ENCODE peak calls at places on chromosomes 12 and 14, in four cellular contexts. One of them, this sample, is unnamed.

GRCh38 chr14:95156765-95157194 is 549 bp downstream of the DICER1 start:
- DNase-seq in MCF 10A: peak
- DNase-seq in GM13977: no peak
- DNase-seq in lung: peak
- DNase-seq in this sample: no peak

GRCh38 chr14:89290813-89291212 is 126.2 kb downstream of the FOXN3 start:
- DNase-seq in MCF 10A: no peak
- DNase-seq in GM13977: no peak
- DNase-seq in lung: no peak
- DNase-seq in this sample: no peak

GRCh38 chr14:77110286-77110685 is 12.2 kb downstream of the CIPC start:
- DNase-seq in MCF 10A: no peak
- DNase-seq in GM13977: no peak
- DNase-seq in lung: no peak
- DNase-seq in this sample: no peak

GRCh38 chr12:94372379-94372930 is 87.2 kb downstream of the CEP83 start:
- DNase-seq in MCF 10A: no peak
- DNase-seq in GM13977: peak
- DNase-seq in lung: no peak
- DNase-seq in this sample: no peak

GRCh38 chr12:57126061-57126460 is 2.2 kb upstream of the LRP1 start:
- DNase-seq in MCF 10A: no peak
- DNase-seq in GM13977: no peak
- DNase-seq in lung: no peak
- DNase-seq in this sample: no peak

GRCh38 chr14:58914271-58914855 is 274.1 kb upstream of the DAAM1 start:
- DNase-seq in MCF 10A: no peak
- DNase-seq in GM13977: no peak
- DNase-seq in lung: no peak
- DNase-seq in this sample: no peak

GRCh38 chr14:77903233-77903632 is 103.3 kb downstream of the ADCK1 start:
- DNase-seq in MCF 10A: no peak
- DNase-seq in GM13977: no peak
- DNase-seq in lung: no peak
- DNase-seq in this sample: no peak

GRCh38 chr12:114213055-114213561 is 192.8 kb downstream of the TBX5 start:
- DNase-seq in MCF 10A: peak
- DNase-seq in GM13977: no peak
- DNase-seq in lung: no peak
- DNase-seq in this sample: no peak

GRCh38 chr14:32202468-32202865 is 602 bp downstream of the RNU6-8 start:
- DNase-seq in MCF 10A: no peak
- DNase-seq in GM13977: no peak
- DNase-seq in lung: no peak
- DNase-seq in this sample: no peak

GRCh38 chr12:48716493-48717251 is at the start of gene CCNT1:
- DNase-seq in MCF 10A: peak
- DNase-seq in GM13977: peak
- DNase-seq in lung: peak
- DNase-seq in this sample: peak
- TF ChIP-seq CTCF in MCF 10A: no peak
- TF ChIP-seq CTCF in GM13977: no peak
- TF ChIP-seq CTCF in lung: no peak
- TF ChIP-seq CTCF in this sample: peak

GRCh38 chr14:101634453-101635237 is 73.3 kb downstream of the DIO3 start:
- DNase-seq in MCF 10A: no peak
- DNase-seq in GM13977: no peak
- DNase-seq in lung: no peak
- DNase-seq in this sample: no peak
- TF ChIP-seq CTCF in MCF 10A: no peak
- TF ChIP-seq CTCF in GM13977: no peak
- TF ChIP-seq CTCF in lung: no peak
- TF ChIP-seq CTCF in this sample: no peak

GRCh38 chr12:109385339-109386078 is 37.8 kb downstream of the MYO1H start:
- DNase-seq in MCF 10A: peak
- DNase-seq in GM13977: peak
- DNase-seq in lung: no peak
- DNase-seq in this sample: peak
- TF ChIP-seq CTCF in MCF 10A: peak
- TF ChIP-seq CTCF in GM13977: peak
- TF ChIP-seq CTCF in lung: peak
- TF ChIP-seq CTCF in this sample: peak

DNA sequence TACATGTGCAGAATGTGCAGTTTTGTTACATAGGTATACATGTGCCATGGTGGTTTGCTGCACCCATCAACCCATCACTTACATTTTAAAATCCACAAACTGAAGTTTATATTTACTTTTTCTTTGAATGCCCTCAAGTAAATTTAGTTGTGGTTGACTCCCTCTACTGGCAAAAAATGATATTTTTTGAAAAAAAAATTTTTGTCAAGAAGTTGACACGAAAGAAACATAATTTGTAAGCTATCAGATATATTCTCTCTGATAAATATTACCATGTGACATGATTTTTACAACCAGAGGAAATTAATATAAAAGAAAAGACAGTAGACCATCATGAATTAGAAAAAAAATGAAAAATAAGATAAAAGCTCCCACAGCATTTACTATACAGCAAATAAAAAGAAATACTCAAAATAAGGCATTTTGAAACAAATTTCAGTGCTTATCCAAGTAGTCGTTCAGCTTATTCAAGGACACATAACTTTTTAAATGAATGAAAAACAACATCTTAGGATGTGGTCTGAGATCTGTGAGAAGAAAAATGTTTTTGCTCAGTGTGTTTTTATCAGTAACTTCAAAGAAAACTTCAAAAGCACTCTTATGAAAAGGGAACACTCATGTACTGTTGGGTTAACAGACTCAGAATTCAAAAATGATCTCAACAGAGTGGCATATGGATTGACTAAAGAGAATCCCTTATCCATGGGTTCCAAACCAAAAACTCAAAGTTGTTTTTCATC is 30.0 kb upstream of the GRIP1 start:
- DNase-seq in MCF 10A: peak
- DNase-seq in GM13977: no peak
- DNase-seq in lung: no peak
- DNase-seq in this sample: no peak
- TF ChIP-seq CTCF in MCF 10A: peak
- TF ChIP-seq CTCF in GM13977: peak
- TF ChIP-seq CTCF in lung: no peak
- TF ChIP-seq CTCF in this sample: peak

GRCh38 chr12:33437598-33437997 is 2.0 kb downstream of the SYT10 start:
- DNase-seq in MCF 10A: no peak
- DNase-seq in GM13977: no peak
- DNase-seq in lung: no peak
- DNase-seq in this sample: no peak
- TF ChIP-seq CTCF in MCF 10A: no peak
- TF ChIP-seq CTCF in GM13977: no peak
- TF ChIP-seq CTCF in lung: no peak
- TF ChIP-seq CTCF in this sample: no peak

This sample was measured in AG09319.